ENCODE peak calls at places on chromosome 4, in seven cellular contexts. K is IMR-90, E is transverse colon, B is uterus, V is ovary, H is esophagus squamous epithelium, N is heart left ventricle. R is an unnamed sample. For H3K36me3, the result is how much of the 10 kb centered on the place peaks cover.

GRCh38 chr4:161696957-161697356 is 466.8 kb downstream of the FSTL5 start:
- DNase-seq in K (no peak), E (no peak), B (no peak), V (no peak), H (no peak), N (no peak), R (no peak)

GRCh38 chr4:961651-962230 is 11.6 kb downstream of the DGKQ start:
- DNase-seq in K (no peak), E (peak), B (no peak), V (no peak), H (no peak), N (no peak), R (peak)

GRCh38 chr4:164373021-164373420 is 380.9 kb upstream of the SMIM31 start:
- DNase-seq in K (no peak), E (no peak), B (no peak), V (no peak), H (no peak), N (no peak), R (no peak)

GRCh38 chr4:8461086-8461485 is 20.5 kb downstream of the TRMT44 start:
- DNase-seq in K (no peak), E (no peak), B (no peak), V (no peak), H (no peak), N (no peak), R (no peak)

GRCh38 chr4:60805500-60806313 is 394.4 kb upstream of the ADGRL3 start:
- DNase-seq in K (peak), E (no peak), B (no peak), V (no peak), H (no peak), N (no peak), R (no peak)

GRCh38 chr4:169251291-169252235 is 19.2 kb downstream of the SH3RF1 start:
- DNase-seq in K (no peak), E (peak), B (no peak), V (no peak), H (no peak), N (no peak), R (no peak)

GRCh38 chr4:183798249-183798920 is 106.7 kb upstream of the STOX2 start:
- DNase-seq in K (no peak), E (peak), B (no peak), V (no peak), H (no peak), N (no peak), R (no peak)

GRCh38 chr4:165726831-165727230 is 146.2 kb upstream of the TLL1 start:
- DNase-seq in K (no peak), E (no peak), B (no peak), V (no peak), H (no peak), N (no peak), R (no peak)

GRCh38 chr4:125388653-125389052 is 73.9 kb downstream of the FAT4 start:
- DNase-seq in K (peak), E (no peak), B (no peak), V (no peak), H (no peak), N (no peak), R (no peak)

GRCh38 chr4:99506781-99507180 is 4.0 kb upstream of the C4orf17 start:
- DNase-seq in K (no peak), E (no peak), B (no peak), V (no peak), H (no peak), N (no peak), R (no peak)

GRCh38 chr4:78734451-78735003 is 41.6 kb upstream of the BMP2K start:
- DNase-seq in K (no peak), E (no peak), B (no peak), V (no peak), H (no peak), N (no peak), R (no peak)

GRCh38 chr4:182843813-182844325 is 73.3 kb downstream of the DCTD start:
- DNase-seq in K (no peak), E (no peak), B (no peak), V (no peak), H (no peak), N (no peak), R (peak)

GRCh38 chr4:473575-474457 is 25.1 kb downstream of the ZNF721 start:
- DNase-seq in K (peak), E (peak), B (peak), V (peak), H (peak), N (peak), R (peak)

GRCh38 chr4:87856816-87857215 is 24.0 kb downstream of the MEPE start:
- DNase-seq in K (no peak), E (no peak), B (no peak), V (no peak), H (no peak), N (no peak), R (no peak)

GRCh38 chr4:89511776-89512175 is 204.2 kb upstream of the GPRIN3 start:
- DNase-seq in K (no peak), E (no peak), B (no peak), V (no peak), H (no peak), N (no peak), R (no peak)

GRCh38 chr4:76952071-76952470 is 2.5 kb downstream of the SEPTIN11 start:
- DNase-seq in K (no peak), E (no peak), B (no peak), V (no peak), H (no peak), N (no peak), R (no peak)

GRCh38 chr4:152700151-152700550 is 20.4 kb upstream of the TMEM154 start:
- DNase-seq in K (no peak), E (no peak), B (no peak), V (no peak), H (no peak), N (no peak), R (no peak)

GRCh38 chr4:100340534-100341364 is 150.5 kb upstream of the DDIT4L start:
- DNase-seq in K (peak), E (no peak), B (no peak), V (no peak), H (no peak), N (no peak), R (no peak)

GRCh38 chr4:57764840-57765239 is 654.7 kb upstream of the IGFBP7 start:
- DNase-seq in K (no peak), E (no peak), B (no peak), V (no peak), H (no peak), N (no peak), R (no peak)

GRCh38 chr4:67106846-67107467 is 438.3 kb downstream of the CENPC start:
- DNase-seq in K (no peak), E (no peak), B (no peak), V (no peak), H (no peak), N (no peak), R (no peak)

GRCh38 chr4:179307297-179308136 is 1865.3 kb upstream of the AGA start:
- DNase-seq in K (peak), E (peak), B (no peak), V (no peak), H (no peak), N (no peak), R (no peak)

GRCh38 chr4:139416073-139416673 is 37.7 kb upstream of the RAB33B start:
- DNase-seq in K (peak), E (no peak), B (no peak), V (no peak), H (no peak), N (no peak), R (no peak)

GRCh38 chr4:182085051-182085480 is 158.1 kb upstream of the TENM3 start:
- DNase-seq in K (no peak), E (no peak), B (no peak), V (no peak), H (no peak), N (no peak), R (no peak)

GRCh38 chr4:18689308-18689915 is 667.9 kb upstream of the LCORL start:
- DNase-seq in K (peak), E (peak), B (peak), V (no peak), H (no peak), N (no peak), R (no peak)

GRCh38 chr4:101931619-101932018 is 141.1 kb downstream of the BANK1 start:
- DNase-seq in K (no peak), E (no peak), B (no peak), V (no peak), H (no peak), N (no peak), R (no peak)

GRCh38 chr4:101418055-101418454 is 70.7 kb upstream of the PPP3CA start:
- DNase-seq in K (no peak), E (peak), B (no peak), V (no peak), H (no peak), N (no peak), R (peak)

GRCh38 chr4:120977435-120977997 is 55.0 kb upstream of the PRDM5 start:
- DNase-seq in K (peak), E (peak), B (no peak), V (no peak), H (no peak), N (no peak), R (no peak)

GRCh38 chr4:128249787-128250668 is 37.6 kb downstream of the PGRMC2 start:
- DNase-seq in K (no peak), E (no peak), B (no peak), V (no peak), H (no peak), N (no peak), R (no peak)

GRCh38 chr4:11489449-11490083 is 60.9 kb upstream of the HS3ST1 start:
- DNase-seq in K (no peak), E (no peak), B (no peak), V (no peak), H (no peak), N (no peak), R (no peak)

GRCh38 chr4:74376888-74377483 is 12.0 kb downstream of the EREG start:
- DNase-seq in K (peak), E (no peak), B (no peak), V (no peak), H (no peak), N (no peak), R (no peak)

GRCh38 chr4:25818293-25819240 is 44.2 kb downstream of the SEL1L3 start:
- DNase-seq in K (peak), E (no peak), B (no peak), V (no peak), H (no peak), N (no peak), R (no peak)

GRCh38 chr4:164952551-164952950 is 24.9 kb downstream of the TRIM61 start:
- DNase-seq in K (no peak), E (no peak), B (no peak), V (no peak), H (no peak), N (no peak), R (no peak)

GRCh38 chr4:8911311-8912088 is 39.9 kb upstream of the HMX1 start:
- DNase-seq in K (no peak), E (peak), B (no peak), V (peak), H (no peak), N (no peak), R (peak)

GRCh38 chr4:119025440-119025839 is 110.2 kb upstream of the MYOZ2 start:
- DNase-seq in K (peak), E (peak), B (peak), V (peak), H (no peak), N (no peak), R (no peak)

GRCh38 chr4:154954117-154954516 is 173.0 kb downstream of the RBM46 start:
- DNase-seq in K (no peak), E (no peak), B (no peak), V (no peak), H (no peak), N (no peak), R (no peak)
- TF ChIP-seq POLR2A in K (no peak), E (no peak), B (no peak), V (no peak), H (no peak), N (no peak), R (no peak)

GRCh38 chr4:143215873-143216272 is 31.2 kb downstream of the USP38 start:
- DNase-seq in K (peak), E (no peak), B (no peak), V (no peak), H (no peak), N (no peak), R (no peak)
- H3K36me3 ChIP-seq in K (under half), E (under half), B (under half), V (under half), H (under half), N (under half), R (half or more)

GRCh38 chr4:123599061-123599919 is 202.7 kb downstream of the SPRY1 start:
- DNase-seq in K (peak), E (no peak), B (peak), V (no peak), H (no peak), N (no peak), R (no peak)

GRCh38 chr4:123600426-123600825 is 203.8 kb downstream of the SPRY1 start:
- DNase-seq in K (no peak), E (no peak), B (no peak), V (no peak), H (no peak), N (no peak), R (no peak)

GRCh38 chr4:123602007-123602406 is 205.4 kb downstream of the SPRY1 start:
- DNase-seq in K (no peak), E (no peak), B (no peak), V (no peak), H (no peak), N (no peak), R (no peak)

GRCh38 chr4:123600921-123601904 is 204.6 kb downstream of the SPRY1 start:
- DNase-seq in K (no peak), E (no peak), B (no peak), V (no peak), H (no peak), N (no peak), R (no peak)

GRCh38 chr4:123599920-123600394 is 203.4 kb downstream of the SPRY1 start:
- DNase-seq in K (peak), E (peak), B (peak), V (peak), H (no peak), N (peak), R (peak)
- TF ChIP-seq POLR2A in K (no peak), E (no peak), B (no peak), V (no peak), H (no peak), N (no peak), R (no peak)

DNA sequence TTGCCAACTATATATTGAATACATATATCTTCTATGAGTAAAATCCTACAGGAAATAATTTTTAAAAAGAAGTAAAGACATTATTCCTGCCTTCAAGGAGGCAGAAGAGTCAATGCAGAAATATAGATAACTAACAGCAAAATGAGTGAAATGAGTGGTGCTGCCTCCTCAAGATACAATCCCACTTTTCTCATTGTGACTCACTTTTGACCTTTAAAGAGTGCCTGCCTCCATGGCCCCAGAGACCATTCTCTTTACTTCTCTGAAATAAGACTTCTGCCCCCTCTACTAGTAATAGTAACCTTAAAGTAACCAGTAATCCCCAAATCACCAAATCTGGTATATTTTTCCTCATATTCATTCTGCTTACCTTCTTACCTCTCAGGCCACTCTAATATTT is 15.5 kb downstream of the SLC10A7 start:
- DNase-seq in K (no peak), E (no peak), B (no peak), V (no peak), H (no peak), N (no peak), R (no peak)
- H3K36me3 ChIP-seq in K (under half), E (under half), B (under half), V (under half), H (under half), N (under half), R (under half)

DNA sequence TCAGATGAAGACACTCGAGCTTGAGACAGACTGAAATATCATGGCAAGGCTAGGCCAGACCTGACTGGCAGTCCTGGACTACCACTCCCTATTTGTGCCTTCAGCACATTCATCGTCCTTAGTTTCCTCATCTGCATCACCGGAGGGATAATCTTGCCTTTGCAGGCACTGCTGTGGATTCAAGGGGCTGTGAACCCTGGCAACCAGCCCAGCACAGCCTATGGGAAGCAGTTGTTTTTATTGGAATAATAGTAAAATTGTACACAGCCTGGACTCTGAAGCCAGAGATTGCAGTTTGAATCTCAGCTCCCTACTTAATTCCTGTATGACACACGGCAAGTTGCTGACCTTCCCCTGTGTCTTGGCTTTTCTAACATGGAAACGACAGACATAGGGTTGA is 161.0 kb downstream of the NSUN7 start:
- DNase-seq in K (peak), E (no peak), B (no peak), V (no peak), H (no peak), N (no peak), R (no peak)
- TF ChIP-seq POLR2A in K (no peak), E (no peak), B (no peak), V (no peak), H (no peak), N (no peak), R (no peak)

GRCh38 chr4:2696423-2696822 is 59.7 kb downstream of the TNIP2 start:
- DNase-seq in K (no peak), E (peak), B (no peak), V (no peak), H (peak), N (no peak), R (peak)
- H3K36me3 ChIP-seq in K (half or more), E (under half), B (under half), V (under half), H (under half), N (under half), R (half or more)

GRCh38 chr4:6851962-6852361 is 57.7 kb upstream of the TBC1D14 start:
- DNase-seq in K (no peak), E (no peak), B (no peak), V (no peak), H (no peak), N (no peak), R (no peak)

GRCh38 chr4:6855692-6856297 is 53.8 kb upstream of the TBC1D14 start:
- DNase-seq in K (peak), E (no peak), B (no peak), V (no peak), H (no peak), N (no peak), R (no peak)

GRCh38 chr4:6856391-6856790 is 53.2 kb upstream of the TBC1D14 start:
- DNase-seq in K (no peak), E (no peak), B (no peak), V (no peak), H (no peak), N (no peak), R (no peak)

GRCh38 chr4:6852582-6852981 is 57.0 kb upstream of the TBC1D14 start:
- DNase-seq in K (no peak), E (no peak), B (no peak), V (no peak), H (no peak), N (no peak), R (no peak)

GRCh38 chr4:6854098-6854744 is 55.4 kb upstream of the TBC1D14 start:
- DNase-seq in K (no peak), E (no peak), B (no peak), V (no peak), H (no peak), N (no peak), R (no peak)
- TF ChIP-seq POLR2A in K (no peak), E (no peak), B (no peak), V (no peak), H (no peak), N (no peak), R (no peak)